ENCODE peak calls at places on chromosomes 11 and 22, in eight cellular contexts. Y, W, E, A, X, K, S and C are unnamed samples.

GRCh38 chr11:87139475-87139874 is 101.7 kb downstream of the TMEM135 start:
- DNase-seq in S (no peak), K (no peak), W (no peak), E (no peak), X (no peak), A (no peak), Y (no peak), C (no peak)

GRCh38 chr22:24950272-24950902 is 2.1 kb upstream of the KIAA1671 start:
- DNase-seq in X (no peak), Y (no peak), S (no peak), A (no peak), W (peak; percentile 26), E (no peak), K (peak; percentile 87), C (no peak)

GRCh38 chr11:48017105-48017874 is 36.9 kb downstream of the PTPRJ start:
- DNase-seq in S (no peak), W (no peak), E (no peak), X (peak; percentile 76), Y (no peak), K (no peak), A (no peak), C (no peak)

GRCh38 chr11:34363363-34364084 is 5.7 kb upstream of the ABTB2 start:
- DNase-seq in X (no peak), S (no peak), A (no peak), W (no peak), E (no peak), K (no peak), Y (no peak), C (no peak)

GRCh38 chr11:73401924-73402833 is 26.0 kb downstream of the RELT start:
- DNase-seq in A (no peak), S (no peak), W (no peak), K (peak; percentile 27), X (no peak), E (no peak), Y (no peak), C (no peak)

GRCh38 chr11:126149759-126150236 is 61.7 kb downstream of the RPUSD4 start:
- DNase-seq in S (no peak), K (peak; percentile 76), E (no peak), Y (no peak), X (no peak), A (no peak), W (no peak), C (no peak)

GRCh38 chr11:98060759-98061158 is 960.0 kb upstream of the CNTN5 start:
- DNase-seq in S (no peak), E (no peak), K (no peak), X (no peak), W (no peak), Y (no peak), A (no peak), C (no peak)

GRCh38 chr22:29202231-29203192 is 3.2 kb upstream of the EMID1 start:
- DNase-seq in K (peak; percentile 69), X (peak; percentile 80), W (no peak), Y (peak; percentile 35), E (peak; percentile 48), A (peak; percentile 82), S (no peak), C (peak; percentile 46)

GRCh38 chr11:1786466-1786865 is 22.7 kb upstream of the CTSD start:
- DNase-seq in S (no peak), X (no peak), K (no peak), Y (no peak), W (no peak), A (no peak), E (no peak), C (no peak)

GRCh38 chr22:38313384-38313955 is 3.8 kb downstream of the CSNK1E start:
- DNase-seq in W (no peak), A (peak; percentile 95), S (peak; percentile 67), X (peak; percentile 49), Y (no peak), E (no peak), K (peak; percentile 90), C (peak; percentile 53)

GRCh38 chr22:27568265-27568664 is 233.3 kb downstream of the MN1 start:
- DNase-seq in X (no peak), E (no peak), A (no peak), S (no peak), W (no peak), Y (no peak), K (no peak), C (no peak)

GRCh38 chr22:44080936-44081853 is 57.1 kb downstream of the PARVB start:
- DNase-seq in Y (peak; percentile 39), W (peak; percentile 81), S (peak; percentile 23), K (peak; percentile 80), X (peak; percentile 85), A (peak; percentile 68), E (peak; percentile 84), C (peak; percentile 60)

GRCh38 chr11:11964774-11965150 is 43.7 kb downstream of the DKK3 start:
- DNase-seq in A (no peak), E (no peak), K (no peak), W (no peak), Y (no peak), X (no peak), S (no peak), C (no peak)

GRCh38 chr11:18282626-18283025 is 16.6 kb downstream of the SAA1 start:
- DNase-seq in A (no peak), S (no peak), W (no peak), E (no peak), K (no peak), Y (no peak), X (no peak), C (no peak)

GRCh38 chr11:48170840-48171233 is 45.8 kb upstream of the OR4B1 start:
- DNase-seq in W (no peak), K (peak; percentile 75), A (peak; percentile 52), E (no peak), X (no peak), Y (no peak), S (no peak), C (no peak)

GRCh38 chr11:134126197-134126822 is 57.4 kb downstream of the JAM3 start:
- DNase-seq in S (peak; percentile 72), E (peak; percentile 55), W (no peak), A (peak; percentile 99), X (peak; percentile 33), K (peak; percentile 62), Y (no peak), C (peak; percentile 94)

GRCh38 chr11:20250644-20251247 is 90.5 kb upstream of the DBX1 start:
- DNase-seq in Y (no peak), X (no peak), W (no peak), K (no peak), A (no peak), E (no peak), S (no peak), C (no peak)

GRCh38 chr11:17748761-17749721 is 14.5 kb downstream of the KCNC1 start:
- DNase-seq in K (no peak), A (no peak), E (no peak), X (no peak), S (no peak), Y (no peak), W (no peak), C (no peak)

GRCh38 chr11:86787018-86787417 is 13.3 kb upstream of the PRSS23 start:
- DNase-seq in K (no peak), W (no peak), Y (no peak), E (no peak), A (no peak), S (no peak), X (no peak), C (no peak)

GRCh38 chr11:19311306-19312030 is 70.7 kb upstream of the E2F8 start:
- DNase-seq in S (no peak), Y (peak; percentile 31), E (peak; percentile 59), K (peak; percentile 70), X (peak; percentile 72), A (peak; percentile 57), W (peak; percentile 85), C (peak; percentile 74)

GRCh38 chr11:100855466-100856067 is 168.5 kb downstream of the ARHGAP42 start:
- DNase-seq in Y (no peak), K (peak; percentile 81), E (no peak), S (peak; percentile 21), X (no peak), W (no peak), A (peak; percentile 66), C (peak; percentile 51)

GRCh38 chr11:68677432-68677831 is 6.9 kb upstream of the GAL start:
- DNase-seq in E (peak; percentile 48), A (peak; percentile 81), X (no peak), W (no peak), K (peak; percentile 71), S (no peak), Y (no peak), C (no peak)

GRCh38 chr11:61028135-61028729 is 56.8 kb downstream of the CD6 start:
- DNase-seq in X (peak; percentile 87), E (no peak), S (no peak), Y (no peak), W (no peak), K (no peak), A (no peak), C (no peak)

GRCh38 chr22:38935023-38935422 is 22.4 kb upstream of the APOBEC3A start:
- DNase-seq in W (no peak), Y (no peak), E (no peak), K (no peak), X (no peak), S (no peak), A (no peak), C (no peak)

GRCh38 chr11:61690706-61691377 is 10.7 kb downstream of the DAGLA start:
- DNase-seq in A (no peak), Y (no peak), S (no peak), X (no peak), E (no peak), W (no peak), K (no peak), C (no peak)

GRCh38 chr11:30342736-30343166 is 19.8 kb downstream of the ARL14EP start:
- DNase-seq in S (no peak), Y (no peak), A (no peak), K (no peak), X (no peak), W (no peak), E (no peak), C (peak; percentile 29)

GRCh38 chr11:69718147-69718546 is 14.3 kb upstream of the FGF19 start:
- DNase-seq in X (peak; percentile 48), K (peak; percentile 20), A (peak; percentile 58), S (no peak), Y (no peak), W (peak; percentile 83), E (no peak), C (no peak)

GRCh38 chr11:37230865-37231264 is 632.8 kb upstream of the RAG2 start:
- DNase-seq in K (no peak), A (no peak), W (no peak), E (no peak), X (no peak), S (no peak), Y (no peak), C (no peak)

GRCh38 chr11:27353593-27354358 is 9.2 kb downstream of the CCDC34 start:
- DNase-seq in W (no peak), X (no peak), S (no peak), K (peak; percentile 64), Y (no peak), E (no peak), A (no peak), C (no peak)

GRCh38 chr11:100515087-100515486 is 172.0 kb upstream of the ARHGAP42 start:
- DNase-seq in E (no peak), Y (no peak), W (no peak), S (no peak), A (peak; percentile 31), K (peak; percentile 7), X (no peak), C (no peak)

GRCh38 chr11:118144301-118144701 is 8.3 kb downstream of the SCN4B start:
- DNase-seq in Y (no peak), E (no peak), S (no peak), A (no peak), X (no peak), K (no peak), W (no peak), C (no peak)

GRCh38 chr11:833849-834311 is 1.1 kb downstream of the CD151 start:
- DNase-seq in Y (no peak), K (no peak), E (no peak), S (no peak), X (no peak), A (no peak), W (no peak), C (no peak)

GRCh38 chr22:26587991-26588613 is 1.8 kb downstream of the TPST2 start:
- DNase-seq in E (no peak), A (no peak), S (no peak), Y (no peak), W (no peak), X (no peak), K (peak; percentile 63), C (no peak)

GRCh38 chr11:14075118-14075601 is 112.6 kb downstream of the SPON1 start:
- DNase-seq in X (peak; percentile 82), A (no peak), Y (peak; percentile 22), E (no peak), W (no peak), S (no peak), K (no peak), C (no peak)